ENCODE peak calls at places on chromosome 20, in eight cellular contexts. One of them, this sample, is unnamed.
A peak's percentile ranks its signal among the peaks of the same experiment; 100 is the strongest.

GRCh38 chr20:37335642-37336368 is 10.1 kb upstream of the SRC start:
- DNase-seq in pancreas: no peak
- DNase-seq in IMR-90: peak; percentile 34
- DNase-seq in CD8-positive, alpha-beta memory T cell: no peak
- DNase-seq in cardiac muscle cell: no peak
- DNase-seq in hepatocyte: no peak
- DNase-seq in fibroblast of lung: peak; percentile 50
- DNase-seq in esophagus muscularis mucosa: no peak
- DNase-seq in this sample: peak; percentile 38

GRCh38 chr20:11380283-11380682 is 537.4 kb upstream of the BTBD3 start:
- DNase-seq in pancreas: no peak
- DNase-seq in IMR-90: no peak
- DNase-seq in CD8-positive, alpha-beta memory T cell: no peak
- DNase-seq in cardiac muscle cell: no peak
- DNase-seq in hepatocyte: no peak
- DNase-seq in fibroblast of lung: no peak
- DNase-seq in esophagus muscularis mucosa: no peak
- DNase-seq in this sample: no peak

GRCh38 chr20:41018153-41018552 is 10.5 kb upstream of the TOP1 start:
- DNase-seq in pancreas: no peak
- DNase-seq in IMR-90: peak; percentile 34
- DNase-seq in CD8-positive, alpha-beta memory T cell: no peak
- DNase-seq in cardiac muscle cell: no peak
- DNase-seq in hepatocyte: no peak
- DNase-seq in fibroblast of lung: no peak
- DNase-seq in esophagus muscularis mucosa: no peak
- DNase-seq in this sample: no peak

GRCh38 chr20:60219984-60220540 is 261.8 kb downstream of the CDH26 start:
- DNase-seq in pancreas: no peak
- DNase-seq in IMR-90: no peak
- DNase-seq in CD8-positive, alpha-beta memory T cell: no peak
- DNase-seq in cardiac muscle cell: no peak
- DNase-seq in hepatocyte: no peak
- DNase-seq in fibroblast of lung: peak; percentile 2
- DNase-seq in esophagus muscularis mucosa: peak; percentile 62
- DNase-seq in this sample: no peak

GRCh38 chr20:2305946-2306345 is 10.1 kb downstream of the TGM3 start:
- DNase-seq in pancreas: no peak
- DNase-seq in IMR-90: no peak
- DNase-seq in CD8-positive, alpha-beta memory T cell: no peak
- DNase-seq in cardiac muscle cell: no peak
- DNase-seq in hepatocyte: peak; percentile 46
- DNase-seq in fibroblast of lung: no peak
- DNase-seq in esophagus muscularis mucosa: no peak
- DNase-seq in this sample: no peak

GRCh38 chr20:1860446-1860845 is 34.8 kb upstream of the SIRPA start:
- DNase-seq in pancreas: no peak
- DNase-seq in IMR-90: peak; percentile 74
- DNase-seq in CD8-positive, alpha-beta memory T cell: no peak
- DNase-seq in cardiac muscle cell: no peak
- DNase-seq in hepatocyte: no peak
- DNase-seq in fibroblast of lung: peak; percentile 18
- DNase-seq in esophagus muscularis mucosa: no peak
- DNase-seq in this sample: no peak

GRCh38 chr20:38212806-38213606 is 47.5 kb downstream of the KIAA1755 start:
- DNase-seq in pancreas: no peak
- DNase-seq in IMR-90: no peak
- DNase-seq in CD8-positive, alpha-beta memory T cell: no peak
- DNase-seq in cardiac muscle cell: no peak
- DNase-seq in hepatocyte: no peak
- DNase-seq in fibroblast of lung: no peak
- DNase-seq in esophagus muscularis mucosa: no peak
- DNase-seq in this sample: peak; percentile 71

GRCh38 chr20:34112600-34113061 is 588 bp upstream of the EIF2S2 start:
- DNase-seq in pancreas: peak; percentile 36
- DNase-seq in IMR-90: peak; percentile 31
- DNase-seq in CD8-positive, alpha-beta memory T cell: no peak
- DNase-seq in cardiac muscle cell: peak; percentile 60
- DNase-seq in hepatocyte: no peak
- DNase-seq in fibroblast of lung: peak; percentile 51
- DNase-seq in esophagus muscularis mucosa: no peak
- DNase-seq in this sample: no peak

GRCh38 chr20:38635721-38636285 is 34.2 kb downstream of the ARHGAP40 start:
- DNase-seq in pancreas: no peak
- DNase-seq in IMR-90: peak; percentile 32
- DNase-seq in CD8-positive, alpha-beta memory T cell: no peak
- DNase-seq in cardiac muscle cell: no peak
- DNase-seq in hepatocyte: no peak
- DNase-seq in fibroblast of lung: peak; percentile 24
- DNase-seq in esophagus muscularis mucosa: no peak
- DNase-seq in this sample: no peak

GRCh38 chr20:8790442-8791074 is 278.3 kb upstream of the PLCB4 start:
- DNase-seq in pancreas: no peak
- DNase-seq in IMR-90: peak; percentile 60
- DNase-seq in CD8-positive, alpha-beta memory T cell: no peak
- DNase-seq in cardiac muscle cell: peak; percentile 57
- DNase-seq in hepatocyte: peak; percentile 61
- DNase-seq in fibroblast of lung: peak; percentile 70
- DNase-seq in esophagus muscularis mucosa: no peak
- DNase-seq in this sample: no peak

GRCh38 chr20:40443731-40444130 is 245.3 kb downstream of the MAFB start:
- DNase-seq in pancreas: no peak
- DNase-seq in IMR-90: no peak
- DNase-seq in CD8-positive, alpha-beta memory T cell: no peak
- DNase-seq in cardiac muscle cell: peak; percentile 68
- DNase-seq in hepatocyte: no peak
- DNase-seq in fibroblast of lung: no peak
- DNase-seq in esophagus muscularis mucosa: peak; percentile 70
- DNase-seq in this sample: no peak

GRCh38 chr20:25540273-25540672 is 45.1 kb downstream of the NINL start:
- DNase-seq in pancreas: no peak
- DNase-seq in IMR-90: no peak
- DNase-seq in CD8-positive, alpha-beta memory T cell: no peak
- DNase-seq in cardiac muscle cell: peak; percentile 13
- DNase-seq in hepatocyte: no peak
- DNase-seq in fibroblast of lung: no peak
- DNase-seq in esophagus muscularis mucosa: no peak
- DNase-seq in this sample: no peak

GRCh38 chr20:54173653-54174451 is at the start of gene CYP24A1:
- DNase-seq in pancreas: no peak
- DNase-seq in IMR-90: no peak
- DNase-seq in CD8-positive, alpha-beta memory T cell: no peak
- DNase-seq in cardiac muscle cell: no peak
- DNase-seq in hepatocyte: peak; percentile 37
- DNase-seq in fibroblast of lung: no peak
- DNase-seq in esophagus muscularis mucosa: no peak
- DNase-seq in this sample: no peak

GRCh38 chr20:19783966-19784401 is 25.9 kb downstream of the RIN2 start:
- DNase-seq in pancreas: no peak
- DNase-seq in IMR-90: peak; percentile 82
- DNase-seq in CD8-positive, alpha-beta memory T cell: no peak
- DNase-seq in cardiac muscle cell: no peak
- DNase-seq in hepatocyte: no peak
- DNase-seq in fibroblast of lung: peak; percentile 59
- DNase-seq in esophagus muscularis mucosa: no peak
- DNase-seq in this sample: no peak

GRCh38 chr20:58619847-58620431 is 31.1 kb upstream of the STX16 start:
- DNase-seq in pancreas: no peak
- DNase-seq in IMR-90: no peak
- DNase-seq in CD8-positive, alpha-beta memory T cell: no peak
- DNase-seq in cardiac muscle cell: no peak
- DNase-seq in hepatocyte: no peak
- DNase-seq in fibroblast of lung: no peak
- DNase-seq in esophagus muscularis mucosa: no peak
- DNase-seq in this sample: no peak

GRCh38 chr20:17314262-17314661 is 87.4 kb downstream of the PCSK2 start:
- DNase-seq in pancreas: no peak
- DNase-seq in IMR-90: no peak
- DNase-seq in CD8-positive, alpha-beta memory T cell: no peak
- DNase-seq in cardiac muscle cell: no peak
- DNase-seq in hepatocyte: no peak
- DNase-seq in fibroblast of lung: no peak
- DNase-seq in esophagus muscularis mucosa: no peak
- DNase-seq in this sample: no peak

GRCh38 chr20:8132632-8133587 is 844 bp downstream of the PLCB1 start:
- DNase-seq in pancreas: peak; percentile 68
- DNase-seq in IMR-90: no peak
- DNase-seq in CD8-positive, alpha-beta memory T cell: no peak
- DNase-seq in cardiac muscle cell: peak; percentile 50
- DNase-seq in hepatocyte: peak; percentile 13
- DNase-seq in fibroblast of lung: peak; percentile 53
- DNase-seq in esophagus muscularis mucosa: no peak
- DNase-seq in this sample: peak; percentile 77

GRCh38 chr20:63268671-63269439 is 3.8 kb upstream of the ARFGAP1 start:
- DNase-seq in pancreas: no peak
- DNase-seq in IMR-90: no peak
- DNase-seq in CD8-positive, alpha-beta memory T cell: no peak
- DNase-seq in cardiac muscle cell: no peak
- DNase-seq in hepatocyte: no peak
- DNase-seq in fibroblast of lung: no peak
- DNase-seq in esophagus muscularis mucosa: no peak
- DNase-seq in this sample: no peak

GRCh38 chr20:8401491-8401890 is 269.4 kb downstream of the PLCB1 start:
- DNase-seq in pancreas: no peak
- DNase-seq in IMR-90: peak; percentile 44
- DNase-seq in CD8-positive, alpha-beta memory T cell: no peak
- DNase-seq in cardiac muscle cell: no peak
- DNase-seq in hepatocyte: no peak
- DNase-seq in fibroblast of lung: no peak
- DNase-seq in esophagus muscularis mucosa: no peak
- DNase-seq in this sample: no peak

GRCh38 chr20:41738584-41739193 is 120.5 kb upstream of the CHD6 start:
- DNase-seq in pancreas: no peak
- DNase-seq in IMR-90: peak; percentile 31
- DNase-seq in CD8-positive, alpha-beta memory T cell: no peak
- DNase-seq in cardiac muscle cell: peak; percentile 69
- DNase-seq in hepatocyte: peak; percentile 72
- DNase-seq in fibroblast of lung: peak; percentile 43
- DNase-seq in esophagus muscularis mucosa: peak; percentile 91
- DNase-seq in this sample: no peak

GRCh38 chr20:59318201-59318790 is 17.9 kb downstream of the EDN3 start:
- DNase-seq in pancreas: no peak
- DNase-seq in IMR-90: no peak
- DNase-seq in CD8-positive, alpha-beta memory T cell: no peak
- DNase-seq in cardiac muscle cell: no peak
- DNase-seq in hepatocyte: no peak
- DNase-seq in fibroblast of lung: no peak
- DNase-seq in esophagus muscularis mucosa: no peak
- DNase-seq in this sample: no peak

DNA sequence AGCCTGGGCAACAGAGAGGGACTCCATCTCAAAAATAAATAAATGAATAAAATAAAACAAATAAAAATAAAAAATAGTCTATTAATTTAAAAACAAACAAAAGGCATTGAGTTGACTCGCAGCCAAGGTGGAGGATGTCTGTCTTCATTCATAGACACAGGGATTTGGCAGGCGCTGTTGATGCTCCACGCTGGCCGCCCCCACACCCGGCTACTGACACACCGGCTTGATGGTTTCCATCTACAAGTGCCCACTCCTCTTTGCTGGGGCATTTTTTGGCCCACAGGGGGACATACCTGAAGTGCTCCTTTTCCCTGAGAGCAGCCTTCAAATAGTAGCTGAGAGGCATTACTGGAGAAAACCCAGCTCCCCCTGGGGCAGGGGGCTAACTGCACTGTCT is 178.3 kb upstream of the RALGAPA2 start:
- DNase-seq in pancreas: no peak
- DNase-seq in IMR-90: no peak
- DNase-seq in CD8-positive, alpha-beta memory T cell: no peak
- DNase-seq in cardiac muscle cell: no peak
- DNase-seq in hepatocyte: no peak
- DNase-seq in fibroblast of lung: no peak
- DNase-seq in esophagus muscularis mucosa: no peak
- DNase-seq in this sample: no peak
- H3K27ac ChIP-seq in pancreas: no peak overlapping the region
- H3K27ac ChIP-seq in IMR-90: no peak overlapping the region
- H3K27ac ChIP-seq in CD8-positive, alpha-beta memory T cell: no peak overlapping the region
- H3K27ac ChIP-seq in cardiac muscle cell: no peak overlapping the region
- H3K27ac ChIP-seq in hepatocyte: no peak overlapping the region
- H3K27ac ChIP-seq in fibroblast of lung: no peak overlapping the region
- H3K27ac ChIP-seq in esophagus muscularis mucosa: no peak overlapping the region
- H3K27ac ChIP-seq in this sample: no peak overlapping the region

DNA sequence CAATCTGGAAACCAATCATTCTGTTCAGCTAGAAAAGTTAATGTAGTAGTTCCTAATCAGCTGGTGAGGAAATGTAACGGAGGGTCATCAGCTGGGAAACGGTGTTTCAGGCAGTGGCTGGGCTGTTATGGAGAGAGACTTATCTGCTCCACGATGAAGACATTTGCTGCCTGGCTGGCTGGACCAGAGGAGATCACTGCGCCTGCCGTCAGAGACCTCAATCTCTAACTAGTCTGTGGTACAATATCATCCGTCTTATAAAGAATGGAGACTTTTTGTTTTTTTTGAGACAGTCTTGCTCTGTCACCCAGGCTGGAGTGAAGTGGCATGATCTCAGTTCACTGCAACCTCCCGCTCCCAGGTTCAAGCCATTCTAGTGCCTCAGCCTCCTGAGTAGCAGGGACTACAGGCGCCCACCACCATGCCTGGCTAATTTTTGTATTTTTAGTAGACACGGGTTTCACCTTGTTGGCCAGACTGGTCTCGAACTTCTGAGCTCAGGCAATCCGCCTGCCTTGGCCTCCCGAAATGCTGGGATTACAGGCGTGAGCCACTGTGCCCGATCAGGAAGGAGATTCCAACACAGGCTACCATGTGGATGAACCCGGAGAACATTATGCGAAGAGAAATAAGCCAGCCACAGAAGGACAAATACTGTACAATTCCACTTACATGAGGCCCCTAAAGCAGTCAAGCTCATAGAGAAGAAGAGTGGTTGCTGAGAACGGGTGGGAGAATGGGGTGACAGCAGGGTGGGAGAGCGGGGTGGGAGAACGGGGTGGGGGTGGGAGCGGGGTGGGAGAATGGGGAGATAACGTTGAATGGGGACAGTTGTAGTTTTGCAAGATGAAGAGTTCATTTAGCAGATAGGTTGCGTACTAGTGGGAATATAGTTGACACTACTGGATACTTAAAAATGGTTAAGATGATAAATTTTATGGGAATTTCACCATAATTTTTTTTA is 115.1 kb downstream of the SULF2 start:
- DNase-seq in pancreas: no peak
- DNase-seq in IMR-90: no peak
- DNase-seq in CD8-positive, alpha-beta memory T cell: no peak
- DNase-seq in cardiac muscle cell: no peak
- DNase-seq in hepatocyte: no peak
- DNase-seq in fibroblast of lung: no peak
- DNase-seq in esophagus muscularis mucosa: no peak
- DNase-seq in this sample: no peak
- H3K9me3 ChIP-seq in pancreas: no peaks in the 10 kb centered on the region
- H3K9me3 ChIP-seq in IMR-90: no peaks in the 10 kb centered on the region
- H3K9me3 ChIP-seq in CD8-positive, alpha-beta memory T cell: no peaks in the 10 kb centered on the region
- H3K9me3 ChIP-seq in cardiac muscle cell: no peaks in the 10 kb centered on the region
- H3K9me3 ChIP-seq in hepatocyte: no peaks in the 10 kb centered on the region
- H3K9me3 ChIP-seq in fibroblast of lung: no peaks in the 10 kb centered on the region
- H3K9me3 ChIP-seq in esophagus muscularis mucosa: no peaks in the 10 kb centered on the region
- H3K9me3 ChIP-seq in this sample: no peaks in the 10 kb centered on the region

GRCh38 chr20:44247676-44248419 is 740 bp downstream of the GDAP1L1 start:
- DNase-seq in pancreas: no peak
- DNase-seq in IMR-90: peak; percentile 15
- DNase-seq in CD8-positive, alpha-beta memory T cell: peak; percentile 18
- DNase-seq in cardiac muscle cell: peak; percentile 88
- DNase-seq in hepatocyte: peak; percentile 78
- DNase-seq in fibroblast of lung: peak; percentile 21
- DNase-seq in esophagus muscularis mucosa: no peak
- DNase-seq in this sample: no peak
- H3K27ac ChIP-seq in pancreas: no peak overlapping the region
- H3K27ac ChIP-seq in IMR-90: no peak overlapping the region
- H3K27ac ChIP-seq in CD8-positive, alpha-beta memory T cell: no peak overlapping the region
- H3K27ac ChIP-seq in cardiac muscle cell: no peak overlapping the region
- H3K27ac ChIP-seq in hepatocyte: no peak overlapping the region
- H3K27ac ChIP-seq in fibroblast of lung: no peak overlapping the region
- H3K27ac ChIP-seq in esophagus muscularis mucosa: no peak overlapping the region
- H3K27ac ChIP-seq in this sample: no peak overlapping the region

GRCh38 chr20:21601799-21602198 is 87.9 kb upstream of the NKX2-2 start:
- DNase-seq in pancreas: no peak
- DNase-seq in IMR-90: no peak
- DNase-seq in CD8-positive, alpha-beta memory T cell: no peak
- DNase-seq in cardiac muscle cell: no peak
- DNase-seq in hepatocyte: no peak
- DNase-seq in fibroblast of lung: no peak
- DNase-seq in esophagus muscularis mucosa: no peak
- DNase-seq in this sample: no peak
- H3K9me3 ChIP-seq in pancreas: no peaks in the 10 kb centered on the region
- H3K9me3 ChIP-seq in IMR-90: peaks cover 2% of the 10 kb centered on the region
- H3K9me3 ChIP-seq in CD8-positive, alpha-beta memory T cell: no peaks in the 10 kb centered on the region
- H3K9me3 ChIP-seq in cardiac muscle cell: no peaks in the 10 kb centered on the region
- H3K9me3 ChIP-seq in hepatocyte: no peaks in the 10 kb centered on the region
- H3K9me3 ChIP-seq in fibroblast of lung: no peaks in the 10 kb centered on the region
- H3K9me3 ChIP-seq in esophagus muscularis mucosa: peaks cover 12% of the 10 kb centered on the region
- H3K9me3 ChIP-seq in this sample: peaks cover 5% of the 10 kb centered on the region

This sample was measured in aorta.